ENCODE peak calls at places on chromosomes 1 and 21, in six cellular contexts. W is neural progenitor cell, E is SK-N-SH, C is HCT116, K is PC-3, B is MM.1S. U is an unnamed sample.

GRCh38 chr1:25807480-25808390 is 7.7 kb downstream of the SELENON start:
- DNase-seq in W (no peak), E (no peak), C (no peak), K (no peak), B (no peak), U (no peak)

GRCh38 chr1:51986718-51987117 is 3.8 kb downstream of the RAB3B start:
- DNase-seq in W (no peak), E (peak; percentile 48), C (no peak), K (no peak), B (no peak), U (no peak)

GRCh38 chr1:33256335-33256700 is at the start of gene ZNF362:
- DNase-seq in W (peak; percentile 86), E (no peak), C (no peak), K (peak; percentile 59), B (peak; percentile 67), U (peak; percentile 86)

GRCh38 chr1:204408074-204408507 is 3.5 kb downstream of the PPP1R15B start:
- DNase-seq in W (peak; percentile 47), E (peak; percentile 33), C (no peak), K (peak; percentile 79), B (no peak), U (peak; percentile 74)

GRCh38 chr1:223887724-223888428 is 42.1 kb upstream of the TP53BP2 start:
- DNase-seq in W (no peak), E (no peak), C (peak; percentile 24), K (peak; percentile 99), B (no peak), U (peak; percentile 98)

GRCh38 chr1:228920791-228921190 is 185.5 kb downstream of the RHOU start:
- DNase-seq in W (no peak), E (no peak), C (no peak), K (no peak), B (no peak), U (peak; percentile 22)

GRCh38 chr21:28959367-28960099 is 33.1 kb downstream of the LTN1 start:
- DNase-seq in W (no peak), E (no peak), C (no peak), K (peak; percentile 40), B (no peak), U (peak; percentile 88)

GRCh38 chr1:45643978-45644377 is 20.1 kb upstream of the CCDC17 start:
- DNase-seq in W (no peak), E (no peak), C (peak; percentile 8), K (peak; percentile 43), B (peak; percentile 50), U (no peak)

GRCh38 chr1:24127801-24128363 is 15.1 kb downstream of the IL22RA1 start:
- DNase-seq in W (no peak), E (no peak), C (no peak), K (no peak), B (no peak), U (no peak)

GRCh38 chr1:186950547-186950946 is 121.8 kb downstream of the PLA2G4A start:
- DNase-seq in W (no peak), E (no peak), C (peak; percentile 3), K (peak; percentile 87), B (no peak), U (peak; percentile 54)

GRCh38 chr1:202692959-202693555 is 17.2 kb downstream of the SYT2 start:
- DNase-seq in W (peak; percentile 93), E (peak; percentile 54), C (peak; percentile 7), K (peak; percentile 61), B (peak; percentile 87), U (peak; percentile 77)

GRCh38 chr1:2258996-2259395 is 30.9 kb downstream of the SKI start:
- DNase-seq in W (no peak), E (no peak), C (no peak), K (no peak), B (no peak), U (no peak)

GRCh38 chr21:42062543-42063022 is 8.5 kb upstream of the UMODL1 start:
- DNase-seq in W (no peak), E (no peak), C (no peak), K (no peak), B (peak; percentile 99), U (no peak)

GRCh38 chr21:45455321-45456013 is 50.5 kb downstream of the COL18A1 start:
- DNase-seq in W (no peak), E (no peak), C (no peak), K (peak; percentile 69), B (no peak), U (peak; percentile 69)

GRCh38 chr1:171397851-171398469 is 84.0 kb downstream of the FMO4 start:
- DNase-seq in W (peak; percentile 6), E (no peak), C (no peak), K (no peak), B (no peak), U (no peak)

GRCh38 chr1:66542811-66543767 is 9.1 kb downstream of the SGIP1 start:
- DNase-seq in W (no peak), E (no peak), C (peak; percentile 91), K (peak; percentile 67), B (no peak), U (peak; percentile 81)

GRCh38 chr1:222310830-222311229 is 237.1 kb downstream of the HHIPL2 start:
- DNase-seq in W (no peak), E (no peak), C (no peak), K (no peak), B (peak; percentile 88), U (peak; percentile 3)

GRCh38 chr1:111878649-111879048 is 110.8 kb downstream of the KCND3 start:
- DNase-seq in W (no peak), E (no peak), C (no peak), K (no peak), B (no peak), U (no peak)

GRCh38 chr1:17922833-17923232 is 167.7 kb downstream of the ACTL8 start:
- DNase-seq in W (peak; percentile 86), E (peak; percentile 71), C (peak; percentile 24), K (peak; percentile 45), B (no peak), U (peak; percentile 62)

GRCh38 chr1:211285196-211285595 is 26.0 kb downstream of the RCOR3 start:
- DNase-seq in W (no peak), E (no peak), C (no peak), K (no peak), B (no peak), U (peak; percentile 10)

DNA sequence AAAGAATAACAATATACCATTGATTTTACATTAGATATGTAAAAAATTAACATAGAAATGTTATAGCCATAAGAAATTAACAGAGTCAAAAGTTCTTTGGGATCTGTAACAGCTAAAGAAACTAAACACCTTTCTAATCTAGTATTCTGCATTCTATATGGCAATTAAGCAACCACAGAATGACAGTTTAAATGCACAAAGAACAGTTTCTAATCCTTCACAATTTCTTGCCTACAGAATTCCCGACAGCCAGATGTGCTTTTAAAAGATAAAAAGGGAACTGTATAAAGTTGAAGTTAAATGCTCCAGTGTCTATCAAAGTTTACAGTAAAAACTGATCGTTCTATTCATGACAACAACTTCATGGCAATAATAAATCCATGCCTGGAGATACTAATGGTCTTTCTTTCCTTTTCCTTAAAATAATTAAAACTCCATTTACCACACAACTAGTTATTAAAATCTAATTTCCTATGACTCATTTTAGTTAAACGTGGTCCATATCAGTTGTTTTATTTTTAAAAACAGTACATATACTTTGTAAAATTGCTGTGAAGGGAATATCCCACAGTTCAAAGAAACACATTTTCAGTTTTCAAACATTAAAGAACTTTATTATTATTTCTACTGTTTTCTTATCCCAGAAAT is 110.2 kb downstream of the EIF4G3 start:
- DNase-seq in W (no peak), E (no peak), C (no peak), K (no peak), B (no peak), U (no peak)
- H3K9ac ChIP-seq in W (no peak overlapping the region), E (no peak overlapping the region), C (no peak overlapping the region), K (no peak overlapping the region), B (no peak overlapping the region), U (no peak overlapping the region)

GRCh38 chr1:208221291-208221622 is 22.9 kb downstream of the PLXNA2 start:
- DNase-seq in W (no peak), E (no peak), C (no peak), K (no peak), B (no peak), U (no peak)

GRCh38 chr1:208219098-208219658 is 25.0 kb downstream of the PLXNA2 start:
- DNase-seq in W (no peak), E (no peak), C (no peak), K (no peak), B (no peak), U (peak; percentile 23)

GRCh38 chr1:208217774-208218173 is 26.4 kb downstream of the PLXNA2 start:
- DNase-seq in W (no peak), E (no peak), C (no peak), K (no peak), B (no peak), U (no peak)

GRCh38 chr1:208218237-208219097 is 25.7 kb downstream of the PLXNA2 start:
- DNase-seq in W (no peak), E (no peak), C (no peak), K (no peak), B (no peak), U (no peak)

GRCh38 chr1:208219659-208220282 is 24.4 kb downstream of the PLXNA2 start:
- DNase-seq in W (no peak), E (no peak), C (no peak), K (peak; percentile 92), B (no peak), U (peak; percentile 86)
- TF ChIP-seq EZH2phosphoT487 in W (no peak), E (no peak), C (no peak), K (no peak), B (no peak), U (no peak)

GRCh38 chr1:115164484-115164883 is 75.2 kb upstream of the TSPAN2 start:
- DNase-seq in W (no peak), E (no peak), C (no peak), K (no peak), B (no peak), U (no peak)
- H3K9ac ChIP-seq in W (no peak overlapping the region), E (no peak overlapping the region), C (no peak overlapping the region), K (no peak overlapping the region), B (no peak overlapping the region), U (no peak overlapping the region)

GRCh38 chr1:115448282-115449044 is 110.4 kb upstream of the NGF start:
- DNase-seq in W (no peak), E (no peak), C (no peak), K (no peak), B (no peak), U (no peak)
- TF ChIP-seq EZH2phosphoT487 in W (no peak), E (no peak), C (no peak), K (no peak), B (no peak), U (no peak)

GRCh38 chr1:153168686-153169085 is 18.0 kb upstream of the SPRR2G start:
- DNase-seq in W (no peak), E (no peak), C (no peak), K (no peak), B (no peak), U (no peak)
- H3K9ac ChIP-seq in W (no peak overlapping the region), E (no peak overlapping the region), C (no peak overlapping the region), K (no peak overlapping the region), B (no peak overlapping the region), U (no peak overlapping the region)

GRCh38 chr1:22031214-22031962 is 21.1 kb upstream of the CDC42 start:
- DNase-seq in W (no peak), E (peak; percentile 43), C (no peak), K (no peak), B (no peak), U (no peak)
- TF ChIP-seq EZH2phosphoT487 in W (no peak), E (no peak), C (no peak), K (no peak), B (no peak), U (no peak)

DNA sequence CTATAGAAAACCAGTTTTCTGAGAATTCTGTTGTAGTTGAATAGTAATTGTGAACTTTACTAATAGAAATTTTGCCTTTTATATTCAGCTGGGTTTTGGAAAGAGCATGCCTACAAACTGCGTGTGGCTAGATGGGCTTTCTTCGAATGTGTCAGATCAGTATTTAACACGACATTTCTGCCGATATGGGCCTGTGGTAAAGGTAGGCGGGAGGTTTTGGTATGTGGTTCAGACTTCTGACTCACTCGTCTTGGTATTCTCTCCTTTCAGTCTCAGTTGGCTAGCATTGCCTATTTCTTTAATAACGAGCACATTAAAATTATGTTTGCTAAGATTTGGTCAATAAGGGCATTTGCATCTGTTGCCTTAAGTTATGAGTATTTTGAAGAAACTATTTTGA is 56.6 kb downstream of the ZBTB17 start:
- DNase-seq in W (no peak), E (no peak), C (no peak), K (peak; percentile 85), B (no peak), U (peak; percentile 90)
- H3K9ac ChIP-seq in W (no peak overlapping the region), E (no peak overlapping the region), C (no peak overlapping the region), K (no peak overlapping the region), B (no peak overlapping the region), U (peak overlapping the region; percentile 31)